ENCODE peak calls at places on chromosomes 5 and 9, in seven cellular contexts. One of them, this sample, is unnamed.

GRCh38 chr9:109110326-109111014 is 9.3 kb downstream of the TMEM245 start:
- DNase-seq in HT1080: peak
- DNase-seq in astrocyte: peak
- DNase-seq in RKO: peak
- DNase-seq in activated CD4-positive, CD25-positive, alpha-beta regulatory T cell treated with anti-CD3 and anti-CD28 coated beads, Interleukin-2, amount 50 U/mL, for 72 hours: no peak
- DNase-seq in stimulated activated CD8-positive, alpha-beta memory T cell treated with anti-CD3 and anti-CD28 coated beads, Interleukin-7, amount 100 ng/mL, for 24 hours: no peak
- DNase-seq in right cardiac atrium: no peak
- DNase-seq in this sample: peak

GRCh38 chr9:133111461-133112360 is 9.3 kb downstream of the RALGDS start:
- DNase-seq in HT1080: no peak
- DNase-seq in stimulated activated CD8-positive, alpha-beta memory T cell treated with anti-CD3 and anti-CD28 coated beads, Interleukin-7, amount 100 ng/mL, for 24 hours: no peak
- DNase-seq in activated CD4-positive, CD25-positive, alpha-beta regulatory T cell treated with anti-CD3 and anti-CD28 coated beads, Interleukin-2, amount 50 U/mL, for 72 hours: no peak
- DNase-seq in right cardiac atrium: peak
- DNase-seq in astrocyte: no peak
- DNase-seq in RKO: no peak
- DNase-seq in this sample: no peak

GRCh38 chr9:13279284-13280162 is at the start of gene MPDZ:
- DNase-seq in RKO: no peak
- DNase-seq in HT1080: peak
- DNase-seq in astrocyte: peak
- DNase-seq in stimulated activated CD8-positive, alpha-beta memory T cell treated with anti-CD3 and anti-CD28 coated beads, Interleukin-7, amount 100 ng/mL, for 24 hours: no peak
- DNase-seq in right cardiac atrium: peak
- DNase-seq in activated CD4-positive, CD25-positive, alpha-beta regulatory T cell treated with anti-CD3 and anti-CD28 coated beads, Interleukin-2, amount 50 U/mL, for 72 hours: no peak
- DNase-seq in this sample: peak

GRCh38 chr5:148666353-148666752 is 12.0 kb upstream of the HTR4 start:
- DNase-seq in stimulated activated CD8-positive, alpha-beta memory T cell treated with anti-CD3 and anti-CD28 coated beads, Interleukin-7, amount 100 ng/mL, for 24 hours: no peak
- DNase-seq in astrocyte: no peak
- DNase-seq in activated CD4-positive, CD25-positive, alpha-beta regulatory T cell treated with anti-CD3 and anti-CD28 coated beads, Interleukin-2, amount 50 U/mL, for 72 hours: no peak
- DNase-seq in right cardiac atrium: no peak
- DNase-seq in HT1080: no peak
- DNase-seq in RKO: no peak
- DNase-seq in this sample: peak

GRCh38 chr5:166111021-166111420 is 2180.4 kb upstream of the WWC1 start:
- DNase-seq in RKO: no peak
- DNase-seq in HT1080: no peak
- DNase-seq in activated CD4-positive, CD25-positive, alpha-beta regulatory T cell treated with anti-CD3 and anti-CD28 coated beads, Interleukin-2, amount 50 U/mL, for 72 hours: no peak
- DNase-seq in right cardiac atrium: no peak
- DNase-seq in astrocyte: no peak
- DNase-seq in stimulated activated CD8-positive, alpha-beta memory T cell treated with anti-CD3 and anti-CD28 coated beads, Interleukin-7, amount 100 ng/mL, for 24 hours: no peak
- DNase-seq in this sample: no peak

GRCh38 chr5:4868140-4868735 is 271.9 kb upstream of the ADAMTS16 start:
- DNase-seq in activated CD4-positive, CD25-positive, alpha-beta regulatory T cell treated with anti-CD3 and anti-CD28 coated beads, Interleukin-2, amount 50 U/mL, for 72 hours: peak
- DNase-seq in right cardiac atrium: peak
- DNase-seq in RKO: peak
- DNase-seq in HT1080: peak
- DNase-seq in astrocyte: peak
- DNase-seq in stimulated activated CD8-positive, alpha-beta memory T cell treated with anti-CD3 and anti-CD28 coated beads, Interleukin-7, amount 100 ng/mL, for 24 hours: peak
- DNase-seq in this sample: peak

GRCh38 chr9:32644698-32645097 is 9.2 kb upstream of the TAF1L start:
- DNase-seq in HT1080: peak
- DNase-seq in activated CD4-positive, CD25-positive, alpha-beta regulatory T cell treated with anti-CD3 and anti-CD28 coated beads, Interleukin-2, amount 50 U/mL, for 72 hours: no peak
- DNase-seq in astrocyte: peak
- DNase-seq in stimulated activated CD8-positive, alpha-beta memory T cell treated with anti-CD3 and anti-CD28 coated beads, Interleukin-7, amount 100 ng/mL, for 24 hours: no peak
- DNase-seq in RKO: peak
- DNase-seq in right cardiac atrium: no peak
- DNase-seq in this sample: peak

GRCh38 chr9:94780516-94780950 is 54.0 kb downstream of the AOPEP start:
- DNase-seq in HT1080: no peak
- DNase-seq in right cardiac atrium: no peak
- DNase-seq in astrocyte: no peak
- DNase-seq in activated CD4-positive, CD25-positive, alpha-beta regulatory T cell treated with anti-CD3 and anti-CD28 coated beads, Interleukin-2, amount 50 U/mL, for 72 hours: no peak
- DNase-seq in stimulated activated CD8-positive, alpha-beta memory T cell treated with anti-CD3 and anti-CD28 coated beads, Interleukin-7, amount 100 ng/mL, for 24 hours: no peak
- DNase-seq in RKO: peak
- DNase-seq in this sample: no peak

GRCh38 chr5:151696470-151697061 is 9.9 kb upstream of the SPARC start:
- DNase-seq in activated CD4-positive, CD25-positive, alpha-beta regulatory T cell treated with anti-CD3 and anti-CD28 coated beads, Interleukin-2, amount 50 U/mL, for 72 hours: no peak
- DNase-seq in RKO: no peak
- DNase-seq in HT1080: peak
- DNase-seq in astrocyte: peak
- DNase-seq in right cardiac atrium: peak
- DNase-seq in stimulated activated CD8-positive, alpha-beta memory T cell treated with anti-CD3 and anti-CD28 coated beads, Interleukin-7, amount 100 ng/mL, for 24 hours: no peak
- DNase-seq in this sample: no peak

GRCh38 chr5:30928966-30929365 is 264.5 kb upstream of the CDH6 start:
- DNase-seq in stimulated activated CD8-positive, alpha-beta memory T cell treated with anti-CD3 and anti-CD28 coated beads, Interleukin-7, amount 100 ng/mL, for 24 hours: no peak
- DNase-seq in HT1080: no peak
- DNase-seq in activated CD4-positive, CD25-positive, alpha-beta regulatory T cell treated with anti-CD3 and anti-CD28 coated beads, Interleukin-2, amount 50 U/mL, for 72 hours: no peak
- DNase-seq in astrocyte: no peak
- DNase-seq in RKO: no peak
- DNase-seq in right cardiac atrium: no peak
- DNase-seq in this sample: no peak

GRCh38 chr9:35627575-35627974 is 9.4 kb upstream of the CD72 start:
- DNase-seq in astrocyte: no peak
- DNase-seq in RKO: no peak
- DNase-seq in right cardiac atrium: no peak
- DNase-seq in stimulated activated CD8-positive, alpha-beta memory T cell treated with anti-CD3 and anti-CD28 coated beads, Interleukin-7, amount 100 ng/mL, for 24 hours: no peak
- DNase-seq in activated CD4-positive, CD25-positive, alpha-beta regulatory T cell treated with anti-CD3 and anti-CD28 coated beads, Interleukin-2, amount 50 U/mL, for 72 hours: no peak
- DNase-seq in HT1080: no peak
- DNase-seq in this sample: no peak

GRCh38 chr9:71692337-71692736 is 76.0 kb downstream of the CEMIP2 start:
- DNase-seq in RKO: no peak
- DNase-seq in stimulated activated CD8-positive, alpha-beta memory T cell treated with anti-CD3 and anti-CD28 coated beads, Interleukin-7, amount 100 ng/mL, for 24 hours: no peak
- DNase-seq in astrocyte: no peak
- DNase-seq in HT1080: no peak
- DNase-seq in activated CD4-positive, CD25-positive, alpha-beta regulatory T cell treated with anti-CD3 and anti-CD28 coated beads, Interleukin-2, amount 50 U/mL, for 72 hours: no peak
- DNase-seq in right cardiac atrium: no peak
- DNase-seq in this sample: peak

GRCh38 chr9:114261026-114261425 is 61.9 kb upstream of the ORM1 start:
- DNase-seq in HT1080: no peak
- DNase-seq in astrocyte: no peak
- DNase-seq in stimulated activated CD8-positive, alpha-beta memory T cell treated with anti-CD3 and anti-CD28 coated beads, Interleukin-7, amount 100 ng/mL, for 24 hours: no peak
- DNase-seq in activated CD4-positive, CD25-positive, alpha-beta regulatory T cell treated with anti-CD3 and anti-CD28 coated beads, Interleukin-2, amount 50 U/mL, for 72 hours: no peak
- DNase-seq in RKO: no peak
- DNase-seq in right cardiac atrium: peak
- DNase-seq in this sample: no peak

GRCh38 chr5:94217216-94217615 is 401.2 kb downstream of the KIAA0825 start:
- DNase-seq in stimulated activated CD8-positive, alpha-beta memory T cell treated with anti-CD3 and anti-CD28 coated beads, Interleukin-7, amount 100 ng/mL, for 24 hours: no peak
- DNase-seq in astrocyte: no peak
- DNase-seq in right cardiac atrium: no peak
- DNase-seq in HT1080: no peak
- DNase-seq in activated CD4-positive, CD25-positive, alpha-beta regulatory T cell treated with anti-CD3 and anti-CD28 coated beads, Interleukin-2, amount 50 U/mL, for 72 hours: no peak
- DNase-seq in RKO: no peak
- DNase-seq in this sample: no peak

GRCh38 chr5:180214870-180215737 is 6.1 kb upstream of the RASGEF1C start:
- DNase-seq in HT1080: no peak
- DNase-seq in activated CD4-positive, CD25-positive, alpha-beta regulatory T cell treated with anti-CD3 and anti-CD28 coated beads, Interleukin-2, amount 50 U/mL, for 72 hours: no peak
- DNase-seq in right cardiac atrium: no peak
- DNase-seq in stimulated activated CD8-positive, alpha-beta memory T cell treated with anti-CD3 and anti-CD28 coated beads, Interleukin-7, amount 100 ng/mL, for 24 hours: no peak
- DNase-seq in RKO: no peak
- DNase-seq in astrocyte: no peak
- DNase-seq in this sample: no peak

GRCh38 chr5:159163027-159163699 is 46.2 kb downstream of the RNF145 start:
- DNase-seq in activated CD4-positive, CD25-positive, alpha-beta regulatory T cell treated with anti-CD3 and anti-CD28 coated beads, Interleukin-2, amount 50 U/mL, for 72 hours: no peak
- DNase-seq in stimulated activated CD8-positive, alpha-beta memory T cell treated with anti-CD3 and anti-CD28 coated beads, Interleukin-7, amount 100 ng/mL, for 24 hours: no peak
- DNase-seq in right cardiac atrium: no peak
- DNase-seq in HT1080: peak
- DNase-seq in RKO: peak
- DNase-seq in astrocyte: peak
- DNase-seq in this sample: peak

GRCh38 chr5:19625562-19625961 is 362.4 kb downstream of the CDH18 start:
- DNase-seq in RKO: no peak
- DNase-seq in HT1080: no peak
- DNase-seq in right cardiac atrium: no peak
- DNase-seq in stimulated activated CD8-positive, alpha-beta memory T cell treated with anti-CD3 and anti-CD28 coated beads, Interleukin-7, amount 100 ng/mL, for 24 hours: no peak
- DNase-seq in astrocyte: no peak
- DNase-seq in activated CD4-positive, CD25-positive, alpha-beta regulatory T cell treated with anti-CD3 and anti-CD28 coated beads, Interleukin-2, amount 50 U/mL, for 72 hours: no peak
- DNase-seq in this sample: no peak

This sample was measured in MCF 10A.